ENCODE peak calls at places on chromosomes 5 and 9, in nine cellular contexts. One of them, this sample, is unnamed.
A peak's percentile ranks its signal among the peaks of the same experiment; 100 is the strongest.

GRCh38 chr5:139215176-139215975 is 17.2 kb upstream of the SIL1 start:
- DNase-seq in left ventricle myocardium superior: no peak
- DNase-seq in cardiac muscle cell: no peak
- DNase-seq in neural crest cell: no peak
- DNase-seq in NB4: no peak
- DNase-seq in RWPE2: no peak
- DNase-seq in effector memory CD8-positive, alpha-beta T cell: no peak
- DNase-seq in D721Med: no peak
- DNase-seq in epithelial cell of esophagus: no peak
- DNase-seq in this sample: no peak

GRCh38 chr9:33850677-33851076 is 33.7 kb downstream of the UBE2R2 start:
- DNase-seq in left ventricle myocardium superior: no peak
- DNase-seq in cardiac muscle cell: no peak
- DNase-seq in neural crest cell: no peak
- DNase-seq in NB4: no peak
- DNase-seq in RWPE2: no peak
- DNase-seq in effector memory CD8-positive, alpha-beta T cell: no peak
- DNase-seq in D721Med: no peak
- DNase-seq in epithelial cell of esophagus: no peak
- DNase-seq in this sample: no peak

GRCh38 chr9:120845255-120845654 is 2.5 kb upstream of the PSMD5 start:
- DNase-seq in left ventricle myocardium superior: no peak
- DNase-seq in cardiac muscle cell: no peak
- DNase-seq in neural crest cell: no peak
- DNase-seq in NB4: no peak
- DNase-seq in RWPE2: no peak
- DNase-seq in effector memory CD8-positive, alpha-beta T cell: no peak
- DNase-seq in D721Med: no peak
- DNase-seq in epithelial cell of esophagus: peak; percentile 33
- DNase-seq in this sample: peak; percentile 75

GRCh38 chr9:7328453-7328852 is 471.1 kb downstream of the DMAC1 start:
- DNase-seq in left ventricle myocardium superior: no peak
- DNase-seq in cardiac muscle cell: no peak
- DNase-seq in neural crest cell: no peak
- DNase-seq in NB4: no peak
- DNase-seq in RWPE2: no peak
- DNase-seq in effector memory CD8-positive, alpha-beta T cell: no peak
- DNase-seq in D721Med: no peak
- DNase-seq in epithelial cell of esophagus: no peak
- DNase-seq in this sample: no peak

GRCh38 chr9:89808076-89808701 is 203.4 kb downstream of the GADD45G start:
- DNase-seq in left ventricle myocardium superior: no peak
- DNase-seq in cardiac muscle cell: no peak
- DNase-seq in neural crest cell: no peak
- DNase-seq in NB4: no peak
- DNase-seq in RWPE2: no peak
- DNase-seq in effector memory CD8-positive, alpha-beta T cell: no peak
- DNase-seq in D721Med: no peak
- DNase-seq in epithelial cell of esophagus: no peak
- DNase-seq in this sample: no peak

GRCh38 chr5:172816887-172817418 is 17.1 kb upstream of the ERGIC1 start:
- DNase-seq in left ventricle myocardium superior: no peak
- DNase-seq in cardiac muscle cell: no peak
- DNase-seq in neural crest cell: no peak
- DNase-seq in NB4: no peak
- DNase-seq in RWPE2: no peak
- DNase-seq in effector memory CD8-positive, alpha-beta T cell: no peak
- DNase-seq in D721Med: no peak
- DNase-seq in epithelial cell of esophagus: peak; percentile 93
- DNase-seq in this sample: no peak

GRCh38 chr5:1363160-1363559 is 18.3 kb upstream of the CLPTM1L start:
- DNase-seq in left ventricle myocardium superior: no peak
- DNase-seq in cardiac muscle cell: no peak
- DNase-seq in neural crest cell: no peak
- DNase-seq in NB4: peak; percentile 33
- DNase-seq in RWPE2: no peak
- DNase-seq in effector memory CD8-positive, alpha-beta T cell: no peak
- DNase-seq in D721Med: no peak
- DNase-seq in epithelial cell of esophagus: no peak
- DNase-seq in this sample: no peak

GRCh38 chr9:126523621-126524111 is 90.1 kb upstream of the LMX1B start:
- DNase-seq in left ventricle myocardium superior: no peak
- DNase-seq in cardiac muscle cell: no peak
- DNase-seq in neural crest cell: no peak
- DNase-seq in NB4: peak; percentile 30
- DNase-seq in RWPE2: no peak
- DNase-seq in effector memory CD8-positive, alpha-beta T cell: peak; percentile 46
- DNase-seq in D721Med: no peak
- DNase-seq in epithelial cell of esophagus: no peak
- DNase-seq in this sample: no peak

GRCh38 chr5:95924720-95925119 is 36.9 kb downstream of the ELL2 start:
- DNase-seq in left ventricle myocardium superior: no peak
- DNase-seq in cardiac muscle cell: no peak
- DNase-seq in neural crest cell: no peak
- DNase-seq in NB4: peak; percentile 75
- DNase-seq in RWPE2: no peak
- DNase-seq in effector memory CD8-positive, alpha-beta T cell: no peak
- DNase-seq in D721Med: no peak
- DNase-seq in epithelial cell of esophagus: peak; percentile 95
- DNase-seq in this sample: no peak

GRCh38 chr9:19431361-19432171 is 22.8 kb downstream of the ACER2 start:
- DNase-seq in left ventricle myocardium superior: peak; percentile 81
- DNase-seq in cardiac muscle cell: no peak
- DNase-seq in neural crest cell: no peak
- DNase-seq in NB4: no peak
- DNase-seq in RWPE2: no peak
- DNase-seq in effector memory CD8-positive, alpha-beta T cell: no peak
- DNase-seq in D721Med: no peak
- DNase-seq in epithelial cell of esophagus: no peak
- DNase-seq in this sample: no peak

GRCh38 chr5:51468196-51468595 is 84.9 kb downstream of the ISL1 start:
- DNase-seq in left ventricle myocardium superior: no peak
- DNase-seq in cardiac muscle cell: peak; percentile 19
- DNase-seq in neural crest cell: no peak
- DNase-seq in NB4: peak; percentile 8
- DNase-seq in RWPE2: no peak
- DNase-seq in effector memory CD8-positive, alpha-beta T cell: no peak
- DNase-seq in D721Med: no peak
- DNase-seq in epithelial cell of esophagus: peak; percentile 21
- DNase-seq in this sample: no peak

GRCh38 chr5:91586232-91586631 is 203.1 kb upstream of the ARRDC3 start:
- DNase-seq in left ventricle myocardium superior: no peak
- DNase-seq in cardiac muscle cell: no peak
- DNase-seq in neural crest cell: no peak
- DNase-seq in NB4: no peak
- DNase-seq in RWPE2: no peak
- DNase-seq in effector memory CD8-positive, alpha-beta T cell: no peak
- DNase-seq in D721Med: no peak
- DNase-seq in epithelial cell of esophagus: no peak
- DNase-seq in this sample: no peak

GRCh38 chr5:542693-543311 is 18.6 kb upstream of the SLC9A3 start:
- DNase-seq in left ventricle myocardium superior: peak; percentile 21
- DNase-seq in cardiac muscle cell: no peak
- DNase-seq in neural crest cell: no peak
- DNase-seq in NB4: no peak
- DNase-seq in RWPE2: peak; percentile 70
- DNase-seq in effector memory CD8-positive, alpha-beta T cell: no peak
- DNase-seq in D721Med: no peak
- DNase-seq in epithelial cell of esophagus: no peak
- DNase-seq in this sample: no peak

GRCh38 chr5:135134686-135135381 is 100.8 kb upstream of the PITX1 start:
- DNase-seq in left ventricle myocardium superior: no peak
- DNase-seq in cardiac muscle cell: no peak
- DNase-seq in neural crest cell: no peak
- DNase-seq in NB4: no peak
- DNase-seq in RWPE2: no peak
- DNase-seq in effector memory CD8-positive, alpha-beta T cell: no peak
- DNase-seq in D721Med: no peak
- DNase-seq in epithelial cell of esophagus: peak; percentile 22
- DNase-seq in this sample: no peak

GRCh38 chr9:132630811-132631210 is 39.0 kb downstream of the DDX31 start:
- DNase-seq in left ventricle myocardium superior: no peak
- DNase-seq in cardiac muscle cell: no peak
- DNase-seq in neural crest cell: no peak
- DNase-seq in NB4: no peak
- DNase-seq in RWPE2: peak; percentile 78
- DNase-seq in effector memory CD8-positive, alpha-beta T cell: no peak
- DNase-seq in D721Med: no peak
- DNase-seq in epithelial cell of esophagus: peak; percentile 93
- DNase-seq in this sample: no peak

GRCh38 chr5:65750938-65751337 is 28.9 kb downstream of the NLN start:
- DNase-seq in left ventricle myocardium superior: no peak
- DNase-seq in cardiac muscle cell: no peak
- DNase-seq in neural crest cell: no peak
- DNase-seq in NB4: no peak
- DNase-seq in RWPE2: no peak
- DNase-seq in effector memory CD8-positive, alpha-beta T cell: no peak
- DNase-seq in D721Med: no peak
- DNase-seq in epithelial cell of esophagus: no peak
- DNase-seq in this sample: no peak

GRCh38 chr5:139462582-139463276 is at the start of gene ECSCR:
- DNase-seq in left ventricle myocardium superior: no peak
- DNase-seq in cardiac muscle cell: no peak
- DNase-seq in neural crest cell: no peak
- DNase-seq in NB4: no peak
- DNase-seq in RWPE2: no peak
- DNase-seq in effector memory CD8-positive, alpha-beta T cell: no peak
- DNase-seq in D721Med: no peak
- DNase-seq in epithelial cell of esophagus: no peak
- DNase-seq in this sample: no peak

GRCh38 chr9:114552716-114553115 is 34.9 kb upstream of the ATP6V1G1 start:
- DNase-seq in left ventricle myocardium superior: no peak
- DNase-seq in cardiac muscle cell: no peak
- DNase-seq in neural crest cell: no peak
- DNase-seq in NB4: no peak
- DNase-seq in RWPE2: no peak
- DNase-seq in effector memory CD8-positive, alpha-beta T cell: no peak
- DNase-seq in D721Med: no peak
- DNase-seq in epithelial cell of esophagus: peak; percentile 34
- DNase-seq in this sample: no peak

GRCh38 chr5:59254055-59254687 is 639.4 kb downstream of the PDE4D start:
- DNase-seq in left ventricle myocardium superior: no peak
- DNase-seq in cardiac muscle cell: no peak
- DNase-seq in neural crest cell: no peak
- DNase-seq in NB4: no peak
- DNase-seq in RWPE2: no peak
- DNase-seq in effector memory CD8-positive, alpha-beta T cell: no peak
- DNase-seq in D721Med: no peak
- DNase-seq in epithelial cell of esophagus: no peak
- DNase-seq in this sample: no peak

GRCh38 chr5:86981898-86982297 is 285.8 kb upstream of the RASA1 start:
- DNase-seq in left ventricle myocardium superior: no peak
- DNase-seq in cardiac muscle cell: no peak
- DNase-seq in neural crest cell: no peak
- DNase-seq in NB4: no peak
- DNase-seq in RWPE2: no peak
- DNase-seq in effector memory CD8-positive, alpha-beta T cell: no peak
- DNase-seq in D721Med: no peak
- DNase-seq in epithelial cell of esophagus: peak; percentile 41
- DNase-seq in this sample: no peak

GRCh38 chr9:28810375-28811075 is 1237.2 kb upstream of the C9orf72 start:
- DNase-seq in left ventricle myocardium superior: no peak
- DNase-seq in cardiac muscle cell: no peak
- DNase-seq in neural crest cell: no peak
- DNase-seq in NB4: peak; percentile 23
- DNase-seq in RWPE2: no peak
- DNase-seq in effector memory CD8-positive, alpha-beta T cell: no peak
- DNase-seq in D721Med: no peak
- DNase-seq in epithelial cell of esophagus: peak; percentile 77
- DNase-seq in this sample: no peak

GRCh38 chr5:105475401-105475800 is 1912.8 kb upstream of the NUDT12 start:
- DNase-seq in left ventricle myocardium superior: no peak
- DNase-seq in cardiac muscle cell: peak; percentile 26
- DNase-seq in neural crest cell: no peak
- DNase-seq in NB4: no peak
- DNase-seq in RWPE2: no peak
- DNase-seq in effector memory CD8-positive, alpha-beta T cell: no peak
- DNase-seq in D721Med: no peak
- DNase-seq in epithelial cell of esophagus: no peak
- DNase-seq in this sample: no peak

GRCh38 chr9:8374471-8374870 is 574.9 kb upstream of the DMAC1 start:
- DNase-seq in left ventricle myocardium superior: no peak
- DNase-seq in cardiac muscle cell: no peak
- DNase-seq in neural crest cell: no peak
- DNase-seq in NB4: no peak
- DNase-seq in RWPE2: no peak
- DNase-seq in effector memory CD8-positive, alpha-beta T cell: no peak
- DNase-seq in D721Med: no peak
- DNase-seq in epithelial cell of esophagus: no peak
- DNase-seq in this sample: no peak

GRCh38 chr5:135566422-135567416 is 12.1 kb downstream of the CXCL14 start:
- DNase-seq in left ventricle myocardium superior: no peak
- DNase-seq in cardiac muscle cell: no peak
- DNase-seq in neural crest cell: no peak
- DNase-seq in NB4: no peak
- DNase-seq in RWPE2: no peak
- DNase-seq in effector memory CD8-positive, alpha-beta T cell: no peak
- DNase-seq in D721Med: no peak
- DNase-seq in epithelial cell of esophagus: no peak
- DNase-seq in this sample: no peak

GRCh38 chr9:97766092-97766491 is 69.0 kb upstream of the XPA start:
- DNase-seq in left ventricle myocardium superior: no peak
- DNase-seq in cardiac muscle cell: peak; percentile 13
- DNase-seq in neural crest cell: no peak
- DNase-seq in NB4: no peak
- DNase-seq in RWPE2: no peak
- DNase-seq in effector memory CD8-positive, alpha-beta T cell: no peak
- DNase-seq in D721Med: no peak
- DNase-seq in epithelial cell of esophagus: peak; percentile 70
- DNase-seq in this sample: peak; percentile 19

GRCh38 chr5:141618030-141618803 is 583 bp downstream of the DIAPH1 start:
- DNase-seq in left ventricle myocardium superior: peak; percentile 52
- DNase-seq in cardiac muscle cell: peak; percentile 63
- DNase-seq in neural crest cell: no peak
- DNase-seq in NB4: peak; percentile 67
- DNase-seq in RWPE2: peak; percentile 86
- DNase-seq in effector memory CD8-positive, alpha-beta T cell: peak; percentile 40
- DNase-seq in D721Med: no peak
- DNase-seq in epithelial cell of esophagus: peak; percentile 80
- DNase-seq in this sample: peak; percentile 81